ENCODE peak calls at places on chromosomes 4 and X, in seven cellular contexts. C is left cardiac atrium; K is naive thymus-derived CD8-positive, alpha-beta T cell; Y is frontal cortex; D is stimulated activated CD8-positive, alpha-beta memory T cell treated with anti-CD3 and anti-CD28 coated beads, Interleukin-15, amount 100 ng/mL, for 1 hour; S is iPS-NIHi11; R is HuH-7.5. P is an unnamed sample.

GRCh38 chrX:11431833-11432232 is 138.6 kb downstream of the AMELX start:
- DNase-seq in C (no peak), D (no peak), R (no peak), S (no peak), Y (no peak), K (no peak), P (no peak)

GRCh38 chrX:72048515-72049455 is 82.9 kb downstream of the RTL5 start:
- DNase-seq in R (no peak), S (no peak), C (no peak), Y (no peak), D (no peak), K (no peak), P (no peak)

GRCh38 chr4:48831532-48832015 is 686 bp downstream of the OCIAD1 start:
- DNase-seq in D (no peak), Y (peak), C (no peak), R (no peak), S (no peak), K (no peak), P (peak)

GRCh38 chr4:16066586-16067128 is 17.2 kb downstream of the PROM1 start:
- DNase-seq in K (no peak), R (no peak), S (no peak), D (no peak), C (no peak), Y (no peak), P (no peak)

GRCh38 chr4:86543560-86544312 is 50.4 kb upstream of the PTPN13 start:
- DNase-seq in D (no peak), Y (no peak), C (no peak), S (no peak), K (no peak), R (no peak), P (no peak)

GRCh38 chr4:185912779-185913178 is 100.8 kb upstream of the SORBS2 start:
- DNase-seq in C (no peak), K (no peak), Y (no peak), S (no peak), R (no peak), D (no peak), P (peak)

GRCh38 chrX:12505127-12505526 is 286.1 kb upstream of the PRPS2 start:
- DNase-seq in R (no peak), K (no peak), Y (no peak), D (no peak), C (no peak), S (no peak), P (no peak)

GRCh38 chr4:47667552-47667951 is 170.3 kb downstream of the CORIN start:
- DNase-seq in K (no peak), R (no peak), C (no peak), S (no peak), Y (no peak), D (no peak), P (no peak)

GRCh38 chrX:118614150-118614549 is 113.3 kb upstream of the IL13RA1 start:
- DNase-seq in K (no peak), Y (no peak), R (no peak), S (no peak), C (no peak), D (no peak), P (no peak)

GRCh38 chr4:8702020-8702495 is 109.5 kb downstream of the CPZ start:
- DNase-seq in D (no peak), Y (no peak), S (no peak), C (no peak), K (no peak), R (no peak), P (no peak)

GRCh38 chrX:119899125-119899524 is 3.4 kb downstream of the AKAP14 start:
- DNase-seq in Y (no peak), R (no peak), C (no peak), S (peak), D (no peak), K (no peak), P (no peak)

GRCh38 chr4:80305466-80305865 is 30.1 kb upstream of the CFAP299 start:
- DNase-seq in S (no peak), K (no peak), Y (no peak), D (no peak), R (no peak), C (no peak), P (no peak)

GRCh38 chrX:2863646-2864045 is 34.9 kb downstream of the GYG2 start:
- DNase-seq in S (peak), D (no peak), K (no peak), Y (no peak), C (no peak), R (no peak), P (no peak)

GRCh38 chr4:94349193-94349592 is 6.6 kb upstream of the HPGDS start:
- DNase-seq in K (no peak), S (no peak), C (no peak), R (no peak), D (no peak), Y (no peak), P (peak)

GRCh38 chrX:66074920-66075879 is 35.3 kb upstream of the VSIG4 start:
- DNase-seq in Y (no peak), R (no peak), K (peak), D (peak), C (peak), S (no peak), P (no peak)

GRCh38 chr4:7295917-7296660 is 103.8 kb downstream of the SORCS2 start:
- DNase-seq in K (no peak), S (peak), D (no peak), R (no peak), Y (peak), C (no peak), P (no peak)

GRCh38 chrX:72540318-72540717 is 32.3 kb downstream of the HDAC8 start:
- DNase-seq in D (no peak), R (no peak), Y (peak), K (no peak), C (no peak), S (no peak), P (peak)

GRCh38 chr4:185775792-185776555 is 36.0 kb downstream of the SORBS2 start:
- DNase-seq in C (no peak), R (no peak), K (no peak), D (no peak), S (no peak), Y (no peak), P (no peak)

GRCh38 chr4:8122746-8123145 is 35.9 kb downstream of the ABLIM2 start:
- DNase-seq in S (no peak), C (no peak), K (no peak), R (no peak), D (no peak), Y (no peak), P (no peak)

GRCh38 chr4:121256887-121257426 is 92.8 kb upstream of the TNIP3 start:
- DNase-seq in C (no peak), R (no peak), Y (no peak), K (no peak), S (no peak), D (no peak), P (no peak)

GRCh38 chrX:68660746-68661145 is 13.3 kb downstream of the STARD8 start:
- DNase-seq in R (no peak), C (no peak), Y (no peak), D (no peak), S (no peak), K (no peak), P (no peak)

GRCh38 chrX:25025615-25026014 is 9.8 kb upstream of the ARX start:
- DNase-seq in S (no peak), D (no peak), Y (no peak), C (no peak), R (no peak), K (no peak), P (no peak)

GRCh38 chr4:70269674-70270073 is 27.3 kb downstream of the CSN3 start:
- DNase-seq in C (no peak), K (no peak), S (no peak), R (no peak), Y (no peak), D (no peak), P (peak)

GRCh38 chr4:84862064-84862463 is 104.4 kb downstream of the WDFY3 start:
- DNase-seq in S (no peak), Y (no peak), D (no peak), K (no peak), R (no peak), C (no peak), P (no peak)

GRCh38 chr4:53644607-53645006 is 53.3 kb upstream of the LNX1 start:
- DNase-seq in R (peak), C (no peak), D (no peak), S (peak), K (no peak), Y (no peak), P (no peak)

GRCh38 chr4:10173039-10173753 is 56.6 kb upstream of the WDR1 start:
- DNase-seq in R (no peak), Y (no peak), C (no peak), K (no peak), D (no peak), S (no peak), P (peak)

GRCh38 chrX:107936434-107936730 is 45.8 kb downstream of the TEX13B start:
- DNase-seq in Y (no peak), S (peak), C (no peak), D (no peak), R (no peak), K (no peak), P (no peak)

GRCh38 chr4:159101983-159102622 is 776 bp upstream of the RAPGEF2 start:
- DNase-seq in C (no peak), Y (no peak), R (no peak), K (no peak), D (no peak), S (peak), P (no peak)

P was measured in endothelial cell of umbilical vein.